ENCODE peak calls at places on chromosomes 12 and 14, in nine cellular contexts. Q is GM12891; S is activated CD4-positive, alpha-beta T cell treated with anti-CD3 and anti-CD28 coated beads, Interleukin-2, amount 50 U/mL, for 24 hours; I is NCI-H1105; J is stimulated activated effector memory CD8-positive, alpha-beta T cell treated with anti-CD3 and anti-CD28 coated beads, Interleukin-12 subunit alpha, Interleukin-12 subunit beta, amount 100 ng/mL, for 72 hours; M is heart left ventricle; G is H54; H is central memory CD8-positive, alpha-beta T cell; V is GM06990. B is an unnamed sample.

GRCh38 chr12:46450279-46450748 is 77.7 kb upstream of the SLC38A2 start:
- DNase-seq in Q (no peak), S (no peak), I (no peak), J (no peak), M (peak; percentile 84), G (no peak), H (no peak), V (no peak), B (no peak)

GRCh38 chr12:130698106-130698505 is 18.0 kb downstream of the RIMBP2 start:
- DNase-seq in Q (no peak), S (no peak), I (no peak), J (no peak), M (no peak), G (no peak), H (no peak), V (no peak), B (no peak)

GRCh38 chr12:25194211-25194610 is 749 bp downstream of the DNAI7 start:
- DNase-seq in Q (no peak), S (no peak), I (no peak), J (no peak), M (no peak), G (no peak), H (no peak), V (no peak), B (no peak)

GRCh38 chr12:53292441-53292840 is 2.9 kb upstream of the PFDN5 start:
- DNase-seq in Q (no peak), S (no peak), I (peak; percentile 71), J (no peak), M (no peak), G (no peak), H (no peak), V (no peak), B (no peak)

GRCh38 chr12:13024151-13024946 is 19.8 kb upstream of the FAM234B start:
- DNase-seq in Q (no peak), S (no peak), I (no peak), J (no peak), M (no peak), G (no peak), H (no peak), V (no peak), B (peak; percentile 75)

GRCh38 chr12:68310370-68310769 is 21.8 kb downstream of the MDM1 start:
- DNase-seq in Q (no peak), S (no peak), I (no peak), J (no peak), M (no peak), G (peak; percentile 21), H (no peak), V (no peak), B (peak; percentile 87)

GRCh38 chr12:9925746-9926393 is 6.3 kb downstream of the CLEC2A start:
- DNase-seq in Q (no peak), S (peak; percentile 11), I (peak; percentile 34), J (no peak), M (no peak), G (peak; percentile 9), H (no peak), V (no peak), B (peak; percentile 69)

GRCh38 chr12:119678459-119678858 is 10.5 kb downstream of the PRKAB1 start:
- DNase-seq in Q (no peak), S (no peak), I (no peak), J (no peak), M (no peak), G (no peak), H (no peak), V (no peak), B (no peak)

GRCh38 chr14:35144029-35144428 is 21.7 kb downstream of the PRORP start:
- DNase-seq in Q (no peak), S (no peak), I (no peak), J (no peak), M (no peak), G (no peak), H (no peak), V (no peak), B (no peak)

GRCh38 chr14:56196274-56196673 is 78.1 kb downstream of the PELI2 start:
- DNase-seq in Q (no peak), S (no peak), I (no peak), J (no peak), M (no peak), G (no peak), H (no peak), V (no peak), B (peak; percentile 86)

GRCh38 chr14:72613196-72613974 is 280.5 kb downstream of the DPF3 start:
- DNase-seq in Q (no peak), S (no peak), I (no peak), J (no peak), M (peak; percentile 92), G (no peak), H (no peak), V (no peak), B (peak; percentile 26)

GRCh38 chr14:83289390-83289789 is 1755.7 kb upstream of the SEL1L start:
- DNase-seq in Q (no peak), S (no peak), I (no peak), J (no peak), M (no peak), G (no peak), H (no peak), V (no peak), B (no peak)

GRCh38 chr14:36767603-36768281 is 106.1 kb downstream of the PAX9 start:
- DNase-seq in Q (no peak), S (no peak), I (peak; percentile 58), J (no peak), M (no peak), G (no peak), H (no peak), V (no peak), B (no peak)

GRCh38 chr12:52032431-52032796 is 18.8 kb upstream of the NR4A1 start:
- DNase-seq in Q (no peak), S (no peak), I (no peak), J (no peak), M (peak; percentile 84), G (no peak), H (no peak), V (no peak), B (peak; percentile 91)

GRCh38 chr12:6312529-6313325 is 2.2 kb downstream of the PLEKHG6 start:
- DNase-seq in Q (no peak), S (no peak), I (no peak), J (no peak), M (no peak), G (no peak), H (no peak), V (peak; percentile 68), B (peak; percentile 51)

GRCh38 chr14:91395466-91395865 is 22.2 kb downstream of the CCDC88C start:
- DNase-seq in Q (no peak), S (no peak), I (no peak), J (no peak), M (no peak), G (no peak), H (no peak), V (no peak), B (no peak)

GRCh38 chr12:16523570-16524331 is 82.2 kb downstream of the LMO3 start:
- DNase-seq in Q (no peak), S (no peak), I (no peak), J (no peak), M (no peak), G (no peak), H (no peak), V (no peak), B (no peak)

GRCh38 chr12:102031852-102032251 is 29.9 kb downstream of the WASHC3 start:
- DNase-seq in Q (no peak), S (no peak), I (no peak), J (no peak), M (no peak), G (no peak), H (no peak), V (no peak), B (no peak)

GRCh38 chr12:127516467-127516866 is 750.5 kb upstream of the TMEM132C start:
- DNase-seq in Q (no peak), S (no peak), I (no peak), J (no peak), M (no peak), G (no peak), H (no peak), V (no peak), B (peak; percentile 59)

GRCh38 chr12:1807107-1807478 is 13.3 kb upstream of the LRTM2 start:
- DNase-seq in Q (no peak), S (no peak), I (no peak), J (no peak), M (peak; percentile 15), G (no peak), H (no peak), V (no peak), B (no peak)

GRCh38 chr14:80764496-80764895 is 177.0 kb downstream of the CEP128 start:
- DNase-seq in Q (no peak), S (no peak), I (no peak), J (no peak), M (no peak), G (no peak), H (no peak), V (no peak), B (peak; percentile 37)

GRCh38 chr12:121996945-121997612 is 24.6 kb upstream of the BCL7A start:
- DNase-seq in Q (no peak), S (no peak), I (no peak), J (no peak), M (no peak), G (peak; percentile 38), H (no peak), V (no peak), B (no peak)

GRCh38 chr12:107451246-107451645 is 234.4 kb upstream of the PWP1 start:
- DNase-seq in Q (no peak), S (no peak), I (no peak), J (no peak), M (no peak), G (no peak), H (no peak), V (no peak), B (no peak)

GRCh38 chr12:65665817-65666216 is 158.5 kb upstream of the HMGA2 start:
- DNase-seq in Q (no peak), S (no peak), I (no peak), J (no peak), M (no peak), G (no peak), H (no peak), V (no peak), B (no peak)

GRCh38 chr14:48792376-48793024 is 793.7 kb downstream of the RPS29 start:
- DNase-seq in Q (no peak), S (no peak), I (no peak), J (no peak), M (no peak), G (no peak), H (no peak), V (no peak), B (no peak)

GRCh38 chr14:91310620-91311283 is 66.2 kb upstream of the GPR68 start:
- DNase-seq in Q (no peak), S (no peak), I (no peak), J (no peak), M (no peak), G (no peak), H (no peak), V (no peak), B (no peak)

B was measured in choroid plexus epithelial cell.